ENCODE peak calls at places on chromosomes 3 and 15, in five cellular contexts. X, C, Z, G and H are unnamed samples.
A peak's percentile ranks its signal among the peaks of the same experiment; 100 is the strongest.

GRCh38 chr15:98134875-98135274 is 174.4 kb downstream of the ARRDC4 start:
- DNase-seq in X (no peak), C (no peak), Z (no peak), G (no peak), H (no peak)

GRCh38 chr3:141876381-141876890 is at the start of gene ATP1B3:
- DNase-seq in X (peak; percentile 83), C (peak; percentile 76), Z (peak; percentile 79), G (peak; percentile 78), H (peak; percentile 83)

GRCh38 chr15:86263235-86263634 is 183.6 kb downstream of the AGBL1 start:
- DNase-seq in X (no peak), C (no peak), Z (no peak), G (no peak), H (no peak)

GRCh38 chr3:132399054-132399929 is 18.0 kb upstream of the DNAJC13 start:
- DNase-seq in X (no peak), C (peak; percentile 83), Z (no peak), G (peak; percentile 22), H (no peak)

GRCh38 chr15:39135989-39136388 is 444.9 kb upstream of the THBS1 start:
- DNase-seq in X (no peak), C (peak; percentile 92), Z (no peak), G (peak; percentile 53), H (no peak)

GRCh38 chr3:64687381-64687780 is 419 bp downstream of the ADAMTS9 start:
- DNase-seq in X (no peak), C (peak; percentile 13), Z (no peak), G (no peak), H (peak; percentile 21)

GRCh38 chr3:151315136-151315535 is 1.5 kb downstream of the GPR87 start:
- DNase-seq in X (no peak), C (peak; percentile 58), Z (no peak), G (no peak), H (no peak)

GRCh38 chr15:69729167-69729748 is 276.6 kb downstream of the RPLP1 start:
- DNase-seq in X (no peak), C (peak; percentile 48), Z (peak; percentile 62), G (no peak), H (no peak)

GRCh38 chr3:161142486-161142885 is 37.3 kb upstream of the B3GALNT1 start:
- DNase-seq in X (no peak), C (peak; percentile 40), Z (no peak), G (peak; percentile 3), H (no peak)

GRCh38 chr3:129599073-129599472 is 7.4 kb downstream of the PLXND1 start:
- DNase-seq in X (no peak), C (peak; percentile 64), Z (no peak), G (no peak), H (no peak)

GRCh38 chr3:150365132-150365604 is 42.9 kb upstream of the TSC22D2 start:
- DNase-seq in X (no peak), C (peak; percentile 79), Z (no peak), G (no peak), H (no peak)

GRCh38 chr15:28114114-28114455 is 15.0 kb upstream of the OCA2 start:
- DNase-seq in X (no peak), C (no peak), Z (no peak), G (no peak), H (peak; percentile 8)

GRCh38 chr15:25683415-25683814 is 179.7 kb downstream of the ATP10A start:
- DNase-seq in X (no peak), C (no peak), Z (no peak), G (no peak), H (no peak)

GRCh38 chr15:57503911-57504598 is 87.6 kb upstream of the MYZAP start:
- DNase-seq in X (no peak), C (peak; percentile 46), Z (no peak), G (no peak), H (no peak)

GRCh38 chr3:98839846-98840245 is 61.6 kb downstream of the DCBLD2 start:
- DNase-seq in X (no peak), C (peak; percentile 47), Z (no peak), G (no peak), H (no peak)